ENCODE peak calls at places on chromosomes 5 and 9, in six cellular contexts. One of them, this sample, is unnamed.

GRCh38 chr5:14399054-14399657 is 182.4 kb upstream of the OTULINL start:
- DNase-seq in right lobe of liver: no peak
- DNase-seq in A549: peak
- DNase-seq in fibroblast of lung: peak
- DNase-seq in OCI-LY7: peak
- DNase-seq in adrenal gland: no peak
- DNase-seq in this sample: no peak

GRCh38 chr9:12784461-12785250 is 9.8 kb downstream of the LURAP1L start:
- DNase-seq in OCI-LY7: no peak
- DNase-seq in fibroblast of lung: peak
- DNase-seq in adrenal gland: peak
- DNase-seq in A549: peak
- DNase-seq in right lobe of liver: peak
- DNase-seq in this sample: no peak

GRCh38 chr9:114905160-114905940 is 25.0 kb downstream of the TNFSF8 start:
- DNase-seq in fibroblast of lung: no peak
- DNase-seq in adrenal gland: no peak
- DNase-seq in OCI-LY7: no peak
- DNase-seq in right lobe of liver: no peak
- DNase-seq in A549: no peak
- DNase-seq in this sample: no peak

GRCh38 chr5:9361835-9362234 is 184.0 kb downstream of the SEMA5A start:
- DNase-seq in adrenal gland: peak
- DNase-seq in fibroblast of lung: peak
- DNase-seq in A549: peak
- DNase-seq in OCI-LY7: peak
- DNase-seq in right lobe of liver: no peak
- DNase-seq in this sample: peak

GRCh38 chr5:173234129-173234793 is 745 bp downstream of the NKX2-5 start:
- DNase-seq in fibroblast of lung: no peak
- DNase-seq in adrenal gland: no peak
- DNase-seq in OCI-LY7: no peak
- DNase-seq in right lobe of liver: no peak
- DNase-seq in A549: peak
- DNase-seq in this sample: no peak

GRCh38 chr9:91807640-91808246 is 142.3 kb downstream of the ROR2 start:
- DNase-seq in right lobe of liver: no peak
- DNase-seq in OCI-LY7: no peak
- DNase-seq in adrenal gland: no peak
- DNase-seq in fibroblast of lung: no peak
- DNase-seq in A549: no peak
- DNase-seq in this sample: no peak

GRCh38 chr9:83334320-83334719 is 203.9 kb downstream of the FRMD3 start:
- DNase-seq in OCI-LY7: peak
- DNase-seq in adrenal gland: peak
- DNase-seq in right lobe of liver: peak
- DNase-seq in fibroblast of lung: peak
- DNase-seq in A549: peak
- DNase-seq in this sample: peak

GRCh38 chr9:87639949-87640348 is 86.0 kb upstream of the CTSL start:
- DNase-seq in adrenal gland: no peak
- DNase-seq in fibroblast of lung: no peak
- DNase-seq in A549: no peak
- DNase-seq in right lobe of liver: no peak
- DNase-seq in OCI-LY7: no peak
- DNase-seq in this sample: no peak

GRCh38 chr5:62184444-62184843 is 121.6 kb upstream of the KIF2A start:
- DNase-seq in right lobe of liver: no peak
- DNase-seq in A549: no peak
- DNase-seq in fibroblast of lung: no peak
- DNase-seq in adrenal gland: no peak
- DNase-seq in OCI-LY7: no peak
- DNase-seq in this sample: no peak
- TF ChIP-seq CTCF in right lobe of liver: no peak
- TF ChIP-seq CTCF in A549: no peak
- TF ChIP-seq CTCF in fibroblast of lung: no peak
- TF ChIP-seq CTCF in adrenal gland: no peak
- TF ChIP-seq CTCF in OCI-LY7: no peak
- TF ChIP-seq CTCF in this sample: no peak

DNA sequence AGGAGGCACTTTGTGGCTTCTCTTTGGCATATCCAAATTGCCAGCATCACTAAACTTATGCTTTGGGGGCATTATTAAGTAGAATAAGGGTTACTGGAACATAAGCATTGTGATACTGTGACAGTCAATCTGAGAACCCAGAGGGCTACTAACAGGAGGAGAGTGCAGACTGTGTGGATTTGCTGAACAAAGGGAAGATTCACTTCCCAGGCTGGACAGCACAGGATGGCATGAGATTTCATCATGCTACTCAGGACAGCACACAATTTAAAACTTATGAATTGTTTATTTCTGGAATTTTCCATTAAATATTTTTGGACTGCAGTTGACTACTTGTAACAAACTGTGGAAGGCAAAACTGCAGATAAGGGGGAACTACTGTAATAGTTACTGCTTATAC is 212.5 kb downstream of the TMC1 start:
- DNase-seq in OCI-LY7: no peak
- DNase-seq in adrenal gland: no peak
- DNase-seq in A549: no peak
- DNase-seq in fibroblast of lung: peak
- DNase-seq in right lobe of liver: no peak
- DNase-seq in this sample: no peak
- H3K27ac ChIP-seq in OCI-LY7: no peak
- H3K27ac ChIP-seq in adrenal gland: no peak
- H3K27ac ChIP-seq in A549: no peak
- H3K27ac ChIP-seq in fibroblast of lung: no peak
- H3K27ac ChIP-seq in right lobe of liver: peak
- H3K27ac ChIP-seq in this sample: no peak

GRCh38 chr9:77271023-77271690 is 93.8 kb downstream of the VPS13A start:
- DNase-seq in adrenal gland: no peak
- DNase-seq in OCI-LY7: no peak
- DNase-seq in right lobe of liver: no peak
- DNase-seq in fibroblast of lung: no peak
- DNase-seq in A549: no peak
- DNase-seq in this sample: no peak

GRCh38 chr9:77277719-77278118 is 100.4 kb downstream of the VPS13A start:
- DNase-seq in fibroblast of lung: no peak
- DNase-seq in adrenal gland: no peak
- DNase-seq in OCI-LY7: no peak
- DNase-seq in right lobe of liver: no peak
- DNase-seq in A549: no peak
- DNase-seq in this sample: no peak

DNA sequence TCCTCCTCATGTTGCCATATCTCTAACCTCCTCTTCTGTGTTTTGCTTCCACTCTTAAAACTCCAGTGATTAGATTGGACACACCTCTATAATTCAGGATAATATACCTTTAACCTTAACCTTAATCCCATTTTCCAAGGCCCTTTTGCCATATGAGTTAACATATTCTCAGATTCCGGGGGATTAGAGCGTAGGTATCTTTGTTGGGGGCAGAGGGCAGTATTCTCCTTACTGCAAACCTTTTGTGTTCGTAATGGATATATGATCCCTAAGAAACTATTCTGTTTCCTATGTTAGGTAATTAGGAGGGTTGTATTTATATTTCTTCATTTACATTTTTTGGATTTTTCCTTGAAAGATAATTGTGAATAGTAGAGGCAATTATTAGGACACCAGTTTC is 99.5 kb downstream of the VPS13A start:
- DNase-seq in right lobe of liver: no peak
- DNase-seq in OCI-LY7: no peak
- DNase-seq in fibroblast of lung: no peak
- DNase-seq in A549: no peak
- DNase-seq in adrenal gland: no peak
- DNase-seq in this sample: no peak
- TF ChIP-seq CTCF in right lobe of liver: no peak
- TF ChIP-seq CTCF in OCI-LY7: no peak
- TF ChIP-seq CTCF in fibroblast of lung: no peak
- TF ChIP-seq CTCF in A549: no peak
- TF ChIP-seq CTCF in adrenal gland: no peak
- TF ChIP-seq CTCF in this sample: no peak

DNA sequence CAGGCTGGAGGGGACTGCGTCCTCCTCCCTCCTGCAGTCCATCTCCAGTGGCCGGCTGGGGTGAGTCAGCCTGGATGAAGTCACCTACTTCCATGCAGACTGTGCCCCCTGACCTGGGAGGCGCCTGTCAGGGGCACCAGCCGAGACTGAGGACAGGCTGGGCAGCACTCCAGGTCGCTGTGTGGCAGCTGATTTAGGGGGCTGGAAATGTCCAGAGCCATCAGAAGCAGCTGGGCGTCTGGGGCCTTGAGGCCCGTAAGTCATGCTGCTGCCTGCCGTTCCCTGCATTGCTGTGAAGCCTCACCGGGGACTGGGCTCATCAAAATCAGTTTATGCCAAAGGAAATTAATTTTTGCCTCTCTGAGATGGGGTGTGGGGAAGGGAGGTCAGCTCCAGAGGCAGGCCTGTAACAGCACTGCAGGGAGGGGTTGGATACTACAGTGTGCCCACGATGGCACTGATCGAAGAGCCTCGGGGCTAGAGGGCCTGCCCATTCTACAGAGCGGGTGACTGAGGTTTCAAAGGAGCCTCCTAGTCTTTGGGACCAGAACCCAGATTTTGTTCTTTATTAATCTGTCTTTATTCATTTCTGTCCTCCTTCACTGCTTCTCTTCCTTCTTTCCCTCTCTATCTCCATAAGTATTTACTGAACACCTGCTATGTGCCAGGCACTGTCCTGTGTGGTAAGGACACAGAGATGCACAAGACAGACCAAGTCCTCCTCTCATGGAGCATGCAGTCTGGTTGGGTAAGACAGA is 70.4 kb upstream of the PSD2 start:
- DNase-seq in adrenal gland: peak
- DNase-seq in OCI-LY7: no peak
- DNase-seq in fibroblast of lung: peak
- DNase-seq in A549: no peak
- DNase-seq in right lobe of liver: no peak
- DNase-seq in this sample: peak
- H3K27ac ChIP-seq in adrenal gland: no peak
- H3K27ac ChIP-seq in OCI-LY7: no peak
- H3K27ac ChIP-seq in fibroblast of lung: no peak
- H3K27ac ChIP-seq in A549: peak
- H3K27ac ChIP-seq in right lobe of liver: no peak
- H3K27ac ChIP-seq in this sample: no peak

GRCh38 chr5:55674340-55674739 is 37.8 kb downstream of the SLC38A9 start:
- DNase-seq in right lobe of liver: no peak
- DNase-seq in fibroblast of lung: no peak
- DNase-seq in OCI-LY7: no peak
- DNase-seq in A549: no peak
- DNase-seq in adrenal gland: no peak
- DNase-seq in this sample: no peak
- TF ChIP-seq CTCF in right lobe of liver: no peak
- TF ChIP-seq CTCF in fibroblast of lung: no peak
- TF ChIP-seq CTCF in OCI-LY7: no peak
- TF ChIP-seq CTCF in A549: no peak
- TF ChIP-seq CTCF in adrenal gland: no peak
- TF ChIP-seq CTCF in this sample: no peak

This sample was measured in psoas muscle.